ENCODE peak calls at places on chromosomes 4 and X, in seven cellular contexts. J is activated CD8-positive, alpha-beta memory T cell treated with anti-CD3 and anti-CD28 coated beads for 48 hours; V is BJ; D is fibroblast of mammary gland; Z is fibroblast of pulmonary artery; N is HFFc6; B is COR-L47. I is an unnamed sample.

GRCh38 chrX:49111846-49112245 is 11.7 kb downstream of the GPKOW start:
- DNase-seq in B (no peak), D (no peak), N (no peak), V (no peak), Z (no peak), J (no peak), I (no peak)

GRCh38 chr4:139297001-139297410 is 4.3 kb upstream of the NAA15 start:
- DNase-seq in V (no peak), Z (no peak), J (no peak), D (peak), B (no peak), N (peak), I (no peak)

GRCh38 chrX:23764585-23764984 is 18.4 kb upstream of the SAT1 start:
- DNase-seq in Z (no peak), N (no peak), V (no peak), B (no peak), D (no peak), J (no peak), I (no peak)

GRCh38 chr4:25590171-25590570 is 65.5 kb upstream of the SLC34A2 start:
- DNase-seq in D (no peak), N (no peak), B (no peak), Z (no peak), V (no peak), J (no peak), I (no peak)

GRCh38 chrX:22629105-22629725 is 356.5 kb downstream of the CBLL2 start:
- DNase-seq in N (peak), D (peak), V (no peak), J (no peak), Z (peak), B (no peak), I (peak)

GRCh38 chrX:48938721-48939416 is 18.5 kb downstream of the OTUD5 start:
- DNase-seq in B (no peak), D (no peak), Z (no peak), V (no peak), N (no peak), J (peak), I (no peak)

GRCh38 chrX:39613508-39613921 is 484.2 kb downstream of the BCOR start:
- DNase-seq in B (peak), Z (peak), N (no peak), J (no peak), V (no peak), D (no peak), I (peak)

GRCh38 chr4:169665039-169665732 is 44.8 kb downstream of the CLCN3 start:
- DNase-seq in V (no peak), J (no peak), D (no peak), Z (no peak), N (no peak), B (no peak), I (no peak)

GRCh38 chr4:28010543-28011235 is 1150.0 kb downstream of the STIM2 start:
- DNase-seq in J (no peak), V (peak), N (peak), B (no peak), Z (peak), D (peak), I (no peak)

GRCh38 chr4:122863626-122864025 is 37.0 kb downstream of the FGF2 start:
- DNase-seq in N (no peak), Z (no peak), D (no peak), J (no peak), B (no peak), V (no peak), I (no peak)

GRCh38 chr4:170090667-170091052 is 904 bp upstream of the AADAT start:
- DNase-seq in D (no peak), J (no peak), N (no peak), V (no peak), B (no peak), Z (peak), I (no peak)

GRCh38 chr4:188008377-188008776 is 12.8 kb downstream of the ZFP42 start:
- DNase-seq in Z (peak), J (no peak), N (peak), B (no peak), V (peak), D (peak), I (peak)

I was measured in astrocyte of the spinal cord.